ENCODE peak calls at places on chromosomes 2 and 18, in seven cellular contexts. E is BJ, A is right atrium auricular region, T is AG04450, N is fibroblast of pulmonary artery, J is hepatocyte, P is A673. Q is an unnamed sample.

GRCh38 chr2:104872034-104872865 is 18.3 kb downstream of the POU3F3 start:
- DNase-seq in E (no peak), A (no peak), T (no peak), N (no peak), J (no peak), P (peak), Q (no peak)

GRCh38 chr2:236665572-236666118 is 96.0 kb downstream of the ACKR3 start:
- DNase-seq in E (no peak), A (peak), T (no peak), N (no peak), J (no peak), P (no peak), Q (peak)

GRCh38 chr18:9048808-9049494 is 53.5 kb upstream of the NDUFV2 start:
- DNase-seq in E (no peak), A (no peak), T (no peak), N (peak), J (no peak), P (no peak), Q (peak)

GRCh38 chr2:170229125-170229524 is 51.2 kb downstream of the MYO3B start:
- DNase-seq in E (no peak), A (no peak), T (no peak), N (no peak), J (no peak), P (no peak), Q (no peak)

GRCh38 chr2:36352024-36352398 is 3.6 kb upstream of the CRIM1 start:
- DNase-seq in E (no peak), A (no peak), T (no peak), N (peak), J (peak), P (peak), Q (peak)

GRCh38 chr18:33558529-33558928 is 19.5 kb upstream of the ASXL3 start:
- DNase-seq in E (no peak), A (no peak), T (no peak), N (no peak), J (no peak), P (no peak), Q (no peak)

GRCh38 chr2:168718622-168719021 is 83.8 kb upstream of the NOSTRIN start:
- DNase-seq in E (no peak), A (no peak), T (no peak), N (no peak), J (no peak), P (no peak), Q (no peak)

GRCh38 chr2:186164325-186164724 is 321.7 kb upstream of the ZC3H15 start:
- DNase-seq in E (no peak), A (no peak), T (no peak), N (no peak), J (no peak), P (no peak), Q (no peak)

GRCh38 chr2:43149482-43150107 is 76.8 kb downstream of the ZFP36L2 start:
- DNase-seq in E (no peak), A (no peak), T (no peak), N (no peak), J (peak), P (no peak), Q (peak)

GRCh38 chr2:171334171-171334570 is 99.6 kb downstream of the METTL8 start:
- DNase-seq in E (no peak), A (no peak), T (no peak), N (no peak), J (no peak), P (no peak), Q (no peak)

GRCh38 chr18:48165104-48165866 is 234.8 kb upstream of the SMAD2 start:
- DNase-seq in E (no peak), A (no peak), T (no peak), N (no peak), J (no peak), P (no peak), Q (no peak)

GRCh38 chr2:33013684-33014110 is 66.9 kb downstream of the LTBP1 start:
- DNase-seq in E (no peak), A (no peak), T (no peak), N (peak), J (no peak), P (no peak), Q (no peak)

GRCh38 chr18:49537232-49537876 is 24.5 kb upstream of the LIPG start:
- DNase-seq in E (no peak), A (no peak), T (no peak), N (no peak), J (no peak), P (no peak), Q (no peak)

GRCh38 chr2:157866666-157867642 is 9.2 kb downstream of the ACVR1 start:
- DNase-seq in E (no peak), A (no peak), T (no peak), N (no peak), J (no peak), P (no peak), Q (no peak)

GRCh38 chr2:104758199-104758620 is 95.7 kb upstream of the POU3F3 start:
- DNase-seq in E (no peak), A (no peak), T (no peak), N (no peak), J (peak), P (no peak), Q (no peak)

DNA sequence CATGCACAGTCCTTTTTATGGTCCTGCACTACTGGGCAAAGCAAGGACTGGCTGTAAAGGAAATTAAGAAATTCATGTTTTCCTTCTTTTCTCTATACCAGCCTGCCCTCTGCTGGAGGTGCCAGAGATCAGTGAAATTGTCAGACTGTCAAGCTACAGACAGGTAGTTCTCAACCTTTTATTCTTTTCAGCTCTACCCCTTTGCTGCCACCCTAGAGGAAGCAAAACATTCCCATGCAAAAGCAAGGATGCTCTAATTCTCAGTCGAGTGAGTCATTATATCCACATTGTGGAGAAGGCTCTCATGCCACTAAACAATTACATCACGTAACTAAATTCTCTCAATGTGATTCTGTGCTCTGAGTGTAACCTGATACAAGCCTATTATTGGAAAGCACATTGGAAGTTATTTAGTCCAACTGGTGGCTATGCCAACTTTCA is 25.0 kb upstream of the RAPGEF4 start:
- DNase-seq in E (peak), A (no peak), T (peak), N (peak), J (peak), P (peak), Q (peak)
- TF ChIP-seq CTCF in E (peak), A (peak), T (peak), N (peak), J (peak), P (peak), Q (peak)

GRCh38 chr18:12315911-12316310 is 7.9 kb downstream of the TUBB6 start:
- DNase-seq in E (no peak), A (no peak), T (no peak), N (no peak), J (no peak), P (no peak), Q (no peak)

GRCh38 chr18:12318857-12319256 is 10.8 kb downstream of the TUBB6 start:
- DNase-seq in E (no peak), A (no peak), T (no peak), N (no peak), J (no peak), P (no peak), Q (no peak)

GRCh38 chr18:12318334-12318697 is 10.3 kb downstream of the TUBB6 start:
- DNase-seq in E (no peak), A (no peak), T (no peak), N (no peak), J (no peak), P (no peak), Q (no peak)

GRCh38 chr18:12315481-12315880 is 7.4 kb downstream of the TUBB6 start:
- DNase-seq in E (no peak), A (no peak), T (no peak), N (no peak), J (no peak), P (no peak), Q (no peak)

DNA sequence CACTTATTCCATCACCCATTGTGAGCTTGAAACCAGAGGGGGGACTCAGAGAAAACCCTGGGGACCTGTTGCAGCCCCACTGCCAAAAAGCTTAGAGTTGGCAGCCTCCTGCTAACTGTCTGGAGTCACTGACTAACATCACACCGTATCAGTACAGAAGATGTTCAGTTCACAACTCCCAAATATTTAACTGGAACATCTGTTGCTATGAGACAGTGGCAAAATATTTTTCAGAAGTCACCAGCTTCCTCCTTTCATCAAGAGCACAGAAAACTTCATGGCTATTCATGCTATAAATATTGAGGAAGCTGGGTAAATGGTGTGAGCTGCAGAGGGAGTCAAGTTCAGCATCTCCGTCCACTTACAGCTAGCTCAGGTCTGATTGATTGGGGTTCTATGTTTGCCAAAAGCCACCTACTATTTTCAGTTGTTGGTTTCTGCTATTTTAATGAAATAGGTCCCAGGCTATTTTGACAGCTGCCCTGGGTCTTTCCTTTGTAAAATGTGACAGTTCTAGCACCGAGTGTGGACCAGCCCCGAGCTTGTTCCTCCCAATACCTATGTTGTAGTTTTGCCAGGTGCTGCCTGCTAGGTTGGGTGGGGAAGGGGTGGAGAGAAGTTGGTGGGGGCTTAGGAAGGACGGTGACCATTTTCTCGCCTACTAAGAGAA is 9.8 kb downstream of the TUBB6 start:
- DNase-seq in E (peak), A (no peak), T (no peak), N (peak), J (no peak), P (no peak), Q (no peak)
- H3K4me3 ChIP-seq in E (no peak), A (no peak), T (no peak), N (no peak), J (no peak), P (no peak), Q (no peak)

DNA sequence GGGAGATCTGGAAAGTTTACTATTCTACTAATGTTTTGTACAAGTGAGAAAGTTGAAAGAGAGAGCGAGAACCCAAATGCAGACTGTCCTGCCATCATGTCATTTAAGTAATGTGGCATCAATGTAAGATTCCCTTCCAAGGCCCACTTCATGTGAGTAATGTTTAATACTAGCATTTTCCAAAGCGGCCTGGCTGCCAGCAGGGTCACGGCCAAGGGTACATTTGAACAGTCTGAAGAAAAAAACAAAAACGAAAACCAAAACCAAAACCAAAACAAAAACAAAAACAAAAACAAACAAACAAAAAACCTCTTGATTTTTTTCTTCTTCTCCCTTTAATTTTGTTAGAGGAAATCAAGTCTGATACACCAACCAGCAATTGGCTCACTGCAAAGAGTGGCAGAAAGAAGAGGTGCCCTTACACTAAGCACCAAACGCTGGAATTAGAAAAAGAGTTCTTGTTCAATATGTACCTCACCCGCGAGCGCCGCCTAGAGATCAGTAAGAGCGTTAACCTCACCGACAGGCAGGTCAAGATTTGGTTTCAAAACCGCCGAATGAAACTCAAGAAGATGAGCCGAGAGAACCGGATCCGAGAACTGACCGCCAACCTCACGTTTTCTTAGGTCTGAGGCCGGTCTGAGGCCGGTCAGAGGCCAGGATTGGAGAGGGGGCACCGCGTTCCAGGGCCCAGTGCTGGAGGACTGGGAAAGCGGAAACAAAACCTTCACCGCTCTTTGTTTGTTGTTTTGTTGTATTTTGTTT is 2.2 kb downstream of the HOXD10 start:
- DNase-seq in E (no peak), A (no peak), T (no peak), N (no peak), J (no peak), P (peak), Q (peak)
- TF ChIP-seq CTCF in E (peak), A (peak), T (peak), N (peak), J (peak), P (peak), Q (peak)

GRCh38 chr2:189613077-189613636 is 32.6 kb upstream of the SLC40A1 start:
- DNase-seq in E (peak), A (peak), T (peak), N (peak), J (peak), P (no peak), Q (no peak)
- H3K4me3 ChIP-seq in E (peak), A (peak), T (peak), N (peak), J (no peak), P (no peak), Q (no peak)

DNA sequence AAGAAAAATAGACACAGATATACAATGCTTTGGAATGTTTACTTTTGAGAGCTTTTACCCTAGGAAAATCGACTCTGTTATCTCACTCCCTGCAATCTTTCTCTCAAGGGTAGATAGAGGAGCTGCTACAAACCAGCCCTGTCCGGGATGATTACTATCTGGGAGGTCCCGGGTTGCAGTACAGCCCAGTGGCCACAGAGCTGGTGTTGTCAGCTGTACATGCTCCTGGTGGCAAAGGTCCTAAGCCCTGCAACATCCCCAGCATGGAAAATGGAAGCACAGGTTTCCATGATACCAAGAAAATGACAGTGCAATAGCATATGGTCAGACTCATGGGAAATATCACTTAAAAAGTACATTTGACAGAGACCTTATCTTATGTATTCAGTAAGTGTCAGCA is 570.5 kb upstream of the SOX11 start:
- DNase-seq in E (no peak), A (no peak), T (no peak), N (no peak), J (peak), P (no peak), Q (no peak)
- TF ChIP-seq CTCF in E (no peak), A (no peak), T (no peak), N (no peak), J (peak), P (peak), Q (no peak)

DNA sequence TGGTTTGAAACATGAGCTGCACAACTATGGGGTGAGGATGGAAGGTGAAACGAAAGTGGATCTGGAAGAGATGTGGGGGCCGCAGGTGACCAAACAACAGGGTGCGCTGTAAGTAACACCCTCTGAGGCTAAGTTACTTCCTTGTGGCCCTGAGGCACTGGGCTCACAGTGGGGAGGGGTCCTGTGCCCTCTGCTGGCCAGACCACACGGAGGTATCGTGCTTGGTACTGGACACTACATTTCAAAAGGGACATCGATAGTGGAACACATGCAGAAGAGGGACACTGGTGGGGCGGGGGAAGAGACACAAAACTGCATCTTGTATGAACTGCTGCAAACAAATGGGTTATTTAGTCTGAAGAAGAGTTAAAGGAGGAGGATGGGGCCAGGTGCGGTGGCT is 110.6 kb downstream of the CLIP4 start:
- DNase-seq in E (no peak), A (no peak), T (no peak), N (no peak), J (no peak), P (no peak), Q (no peak)
- H3K4me3 ChIP-seq in E (no peak), A (no peak), T (no peak), N (no peak), J (no peak), P (no peak), Q (no peak)

GRCh38 chr2:18641823-18642222 is 52.5 kb upstream of the NT5C1B start:
- DNase-seq in E (no peak), A (no peak), T (no peak), N (no peak), J (no peak), P (no peak), Q (no peak)

GRCh38 chr2:18639756-18640453 is 50.5 kb upstream of the NT5C1B start:
- DNase-seq in E (no peak), A (no peak), T (no peak), N (no peak), J (peak), P (no peak), Q (no peak)

DNA sequence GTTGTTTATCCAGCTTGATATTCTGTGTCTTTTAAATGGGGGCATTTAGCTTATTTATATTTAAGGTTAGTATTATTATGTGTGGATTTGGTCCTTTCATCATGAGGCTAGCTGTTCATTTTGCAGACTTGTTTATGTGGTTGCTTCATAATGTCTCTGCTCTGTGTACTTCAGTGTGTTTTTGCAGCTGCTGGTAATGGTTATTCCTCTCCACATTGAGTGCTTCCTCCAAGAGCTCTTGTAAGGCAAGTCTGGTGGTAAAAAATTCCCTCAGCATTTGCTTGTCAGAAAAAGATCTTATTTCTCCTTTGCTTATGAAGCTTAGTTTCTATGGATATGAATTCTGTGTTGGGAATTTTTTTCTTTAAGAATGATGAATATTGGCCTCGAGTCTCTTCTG is 47.8 kb upstream of the NT5C1B start:
- DNase-seq in E (no peak), A (no peak), T (no peak), N (no peak), J (no peak), P (no peak), Q (no peak)
- TF ChIP-seq CTCF in E (no peak), A (no peak), T (no peak), N (no peak), J (no peak), P (no peak), Q (no peak)

GRCh38 chr2:227164745-227165350 is 424 bp downstream of the COL4A3 start:
- DNase-seq in E (no peak), A (no peak), T (no peak), N (no peak), J (peak), P (no peak), Q (peak)

GRCh38 chr2:227161947-227162346 is 2.1 kb downstream of the COL4A4 start:
- DNase-seq in E (no peak), A (no peak), T (no peak), N (no peak), J (no peak), P (no peak), Q (no peak)

GRCh38 chr2:227160164-227160563 is 3.8 kb downstream of the COL4A4 start:
- DNase-seq in E (no peak), A (no peak), T (no peak), N (no peak), J (no peak), P (no peak), Q (no peak)

GRCh38 chr2:227163998-227164744 is at the start of the genes COL4A3 and COL4A4:
- DNase-seq in E (no peak), A (peak), T (no peak), N (no peak), J (peak), P (peak), Q (peak)

GRCh38 chr2:227163445-227163997 is 484 bp downstream of the COL4A4 start:
- DNase-seq in E (no peak), A (no peak), T (no peak), N (no peak), J (no peak), P (no peak), Q (peak)
- H3K4me3 ChIP-seq in E (peak), A (peak), T (peak), N (peak), J (peak), P (peak), Q (peak)

GRCh38 chr2:178478442-178479274 is at the start of gene FKBP7:
- DNase-seq in E (no peak), A (peak), T (peak), N (peak), J (peak), P (peak), Q (peak)
- TF ChIP-seq CTCF in E (peak), A (peak), T (peak), N (peak), J (peak), P (peak), Q (peak)

GRCh38 chr2:152165306-152165705 is 10.3 kb downstream of the STAM2 start:
- DNase-seq in E (no peak), A (no peak), T (no peak), N (no peak), J (no peak), P (no peak), Q (no peak)
- H3K4me3 ChIP-seq in E (no peak), A (no peak), T (no peak), N (no peak), J (no peak), P (no peak), Q (no peak)

Q was measured in GM12865.